ENCODE peak calls at places on chromosomes 3 and 15, in five cellular contexts. One of them, this sample, is unnamed. For H3K9me3, the result is how much of the 10 kb centered on the place peaks cover.

GRCh38 chr15:53962646-53963561 is 15.3 kb upstream of the UNC13C start:
- DNase-seq in IMR-90: no peak
- DNase-seq in neuronal stem cell: peak
- DNase-seq in mesenchymal stem cell: no peak
- DNase-seq in H1: peak
- DNase-seq in this sample: peak

GRCh38 chr3:174120997-174121396 is 723.5 kb downstream of the NLGN1 start:
- DNase-seq in IMR-90: no peak
- DNase-seq in neuronal stem cell: no peak
- DNase-seq in mesenchymal stem cell: no peak
- DNase-seq in H1: no peak
- DNase-seq in this sample: no peak

GRCh38 chr3:4494807-4495200 is 1.7 kb downstream of the ITPR1 start:
- DNase-seq in IMR-90: no peak
- DNase-seq in neuronal stem cell: no peak
- DNase-seq in mesenchymal stem cell: no peak
- DNase-seq in H1: no peak
- DNase-seq in this sample: no peak

GRCh38 chr15:23869391-23869790 is 182.3 kb upstream of the NDN start:
- DNase-seq in IMR-90: no peak
- DNase-seq in neuronal stem cell: peak
- DNase-seq in mesenchymal stem cell: peak
- DNase-seq in H1: peak
- DNase-seq in this sample: no peak

GRCh38 chr3:188734395-188734794 is 437.4 kb upstream of the TPRG1 start:
- DNase-seq in IMR-90: no peak
- DNase-seq in neuronal stem cell: no peak
- DNase-seq in mesenchymal stem cell: peak
- DNase-seq in H1: no peak
- DNase-seq in this sample: no peak

GRCh38 chr15:101531170-101531569 is 41.7 kb upstream of the PCSK6 start:
- DNase-seq in IMR-90: no peak
- DNase-seq in neuronal stem cell: no peak
- DNase-seq in mesenchymal stem cell: no peak
- DNase-seq in H1: peak
- DNase-seq in this sample: no peak

GRCh38 chr3:148077951-148078350 is 619.8 kb upstream of the AGTR1 start:
- DNase-seq in IMR-90: no peak
- DNase-seq in neuronal stem cell: no peak
- DNase-seq in mesenchymal stem cell: no peak
- DNase-seq in H1: no peak
- DNase-seq in this sample: no peak

GRCh38 chr3:10614160-10614559 is 108.8 kb upstream of the ATP2B2 start:
- DNase-seq in IMR-90: no peak
- DNase-seq in neuronal stem cell: no peak
- DNase-seq in mesenchymal stem cell: no peak
- DNase-seq in H1: no peak
- DNase-seq in this sample: no peak

GRCh38 chr15:45157974-45158373 is 28.2 kb downstream of the DUOX1 start:
- DNase-seq in IMR-90: peak
- DNase-seq in neuronal stem cell: peak
- DNase-seq in mesenchymal stem cell: peak
- DNase-seq in H1: no peak
- DNase-seq in this sample: peak

GRCh38 chr15:100096700-100097099 is 245.1 kb downstream of the ADAMTS17 start:
- DNase-seq in IMR-90: no peak
- DNase-seq in neuronal stem cell: no peak
- DNase-seq in mesenchymal stem cell: no peak
- DNase-seq in H1: no peak
- DNase-seq in this sample: no peak

GRCh38 chr3:187368251-187368733 is at the start of gene RTP4:
- DNase-seq in IMR-90: peak
- DNase-seq in neuronal stem cell: no peak
- DNase-seq in mesenchymal stem cell: peak
- DNase-seq in H1: no peak
- DNase-seq in this sample: peak

GRCh38 chr3:178669046-178669445 is 132.8 kb downstream of the KCNMB2 start:
- DNase-seq in IMR-90: no peak
- DNase-seq in neuronal stem cell: no peak
- DNase-seq in mesenchymal stem cell: peak
- DNase-seq in H1: no peak
- DNase-seq in this sample: no peak

GRCh38 chr15:43534897-43535296 is 17.5 kb downstream of the MAP1A start:
- DNase-seq in IMR-90: no peak
- DNase-seq in neuronal stem cell: no peak
- DNase-seq in mesenchymal stem cell: no peak
- DNase-seq in H1: no peak
- DNase-seq in this sample: no peak

GRCh38 chr15:67066041-67067021 is 929 bp downstream of the SMAD3 start:
- DNase-seq in IMR-90: peak
- DNase-seq in neuronal stem cell: peak
- DNase-seq in mesenchymal stem cell: no peak
- DNase-seq in H1: no peak
- DNase-seq in this sample: peak

GRCh38 chr3:153429821-153430220 is 267.8 kb downstream of the RAP2B start:
- DNase-seq in IMR-90: no peak
- DNase-seq in neuronal stem cell: no peak
- DNase-seq in mesenchymal stem cell: no peak
- DNase-seq in H1: no peak
- DNase-seq in this sample: no peak

GRCh38 chr3:120908030-120908802 is at the start of gene STXBP5L:
- DNase-seq in IMR-90: peak
- DNase-seq in neuronal stem cell: peak
- DNase-seq in mesenchymal stem cell: peak
- DNase-seq in H1: peak
- DNase-seq in this sample: peak

GRCh38 chr3:120907659-120908029 is 361 bp upstream of the STXBP5L start:
- DNase-seq in IMR-90: no peak
- DNase-seq in neuronal stem cell: no peak
- DNase-seq in mesenchymal stem cell: no peak
- DNase-seq in H1: no peak
- DNase-seq in this sample: no peak

GRCh38 chr3:120909602-120909878 is 1.5 kb downstream of the STXBP5L start:
- DNase-seq in IMR-90: no peak
- DNase-seq in neuronal stem cell: no peak
- DNase-seq in mesenchymal stem cell: no peak
- DNase-seq in H1: peak
- DNase-seq in this sample: no peak

DNA sequence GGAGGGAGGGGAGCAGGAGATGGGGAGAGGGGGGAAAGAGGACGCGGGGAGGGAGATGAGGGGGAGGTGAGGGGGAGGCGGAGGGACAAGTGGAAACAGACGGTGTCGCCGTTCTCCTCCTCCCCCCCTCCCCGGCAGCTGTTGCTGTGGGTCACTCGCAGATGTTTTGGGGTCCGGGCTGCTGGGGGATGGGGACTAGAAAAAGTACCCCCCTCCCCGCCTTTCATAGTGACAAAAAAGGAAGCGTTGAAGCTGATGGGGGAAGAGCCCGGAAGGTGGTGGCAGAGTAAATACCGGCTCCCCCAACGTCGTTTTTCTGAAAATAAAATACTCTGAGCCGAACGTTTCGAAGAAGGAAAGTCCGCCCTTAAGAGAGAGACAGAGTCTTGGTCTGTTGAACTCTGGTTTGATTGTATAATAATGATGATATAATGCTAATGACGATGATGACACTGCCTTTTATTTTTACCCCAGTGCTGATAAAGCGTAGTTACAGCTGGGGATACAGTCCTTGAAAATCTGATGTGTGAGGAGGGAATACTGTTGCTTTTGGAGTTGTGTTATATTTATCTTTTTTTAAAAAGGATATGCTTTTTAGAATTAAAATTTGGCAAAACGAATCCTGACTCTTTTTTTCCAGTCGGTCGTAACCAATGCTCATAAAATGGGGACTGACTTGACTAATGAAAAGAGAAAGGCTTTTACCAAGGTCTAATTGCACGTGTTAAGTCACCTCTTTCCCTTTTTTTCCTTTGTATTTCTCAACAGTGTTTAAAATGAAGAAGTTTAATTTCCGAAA is 997 bp downstream of the STXBP5L start:
- DNase-seq in IMR-90: no peak
- DNase-seq in neuronal stem cell: peak
- DNase-seq in mesenchymal stem cell: peak
- DNase-seq in H1: no peak
- DNase-seq in this sample: no peak
- H3K4me3 ChIP-seq in IMR-90: peak
- H3K4me3 ChIP-seq in neuronal stem cell: peak
- H3K4me3 ChIP-seq in mesenchymal stem cell: peak
- H3K4me3 ChIP-seq in H1: peak
- H3K4me3 ChIP-seq in this sample: peak

GRCh38 chr3:65948833-65949573 is 89.7 kb downstream of the MAGI1 start:
- DNase-seq in IMR-90: no peak
- DNase-seq in neuronal stem cell: no peak
- DNase-seq in mesenchymal stem cell: no peak
- DNase-seq in H1: no peak
- DNase-seq in this sample: no peak
- H2BK120ac ChIP-seq in IMR-90: no peak
- H2BK120ac ChIP-seq in neuronal stem cell: no peak
- H2BK120ac ChIP-seq in mesenchymal stem cell: no peak
- H2BK120ac ChIP-seq in H1: no peak
- H2BK120ac ChIP-seq in this sample: no peak

GRCh38 chr15:22267761-22268160 is 187.4 kb downstream of the OR4M2 start:
- DNase-seq in IMR-90: no peak
- DNase-seq in neuronal stem cell: no peak
- DNase-seq in mesenchymal stem cell: no peak
- DNase-seq in H1: no peak
- DNase-seq in this sample: no peak

GRCh38 chr15:22263738-22264137 is 183.4 kb downstream of the OR4M2 start:
- DNase-seq in IMR-90: no peak
- DNase-seq in neuronal stem cell: no peak
- DNase-seq in mesenchymal stem cell: no peak
- DNase-seq in H1: no peak
- DNase-seq in this sample: no peak

GRCh38 chr15:22262613-22263020 is 182.3 kb downstream of the OR4M2 start:
- DNase-seq in IMR-90: no peak
- DNase-seq in neuronal stem cell: no peak
- DNase-seq in mesenchymal stem cell: no peak
- DNase-seq in H1: no peak
- DNase-seq in this sample: peak

GRCh38 chr15:22265961-22266360 is 185.6 kb downstream of the OR4M2 start:
- DNase-seq in IMR-90: no peak
- DNase-seq in neuronal stem cell: no peak
- DNase-seq in mesenchymal stem cell: no peak
- DNase-seq in H1: no peak
- DNase-seq in this sample: no peak

DNA sequence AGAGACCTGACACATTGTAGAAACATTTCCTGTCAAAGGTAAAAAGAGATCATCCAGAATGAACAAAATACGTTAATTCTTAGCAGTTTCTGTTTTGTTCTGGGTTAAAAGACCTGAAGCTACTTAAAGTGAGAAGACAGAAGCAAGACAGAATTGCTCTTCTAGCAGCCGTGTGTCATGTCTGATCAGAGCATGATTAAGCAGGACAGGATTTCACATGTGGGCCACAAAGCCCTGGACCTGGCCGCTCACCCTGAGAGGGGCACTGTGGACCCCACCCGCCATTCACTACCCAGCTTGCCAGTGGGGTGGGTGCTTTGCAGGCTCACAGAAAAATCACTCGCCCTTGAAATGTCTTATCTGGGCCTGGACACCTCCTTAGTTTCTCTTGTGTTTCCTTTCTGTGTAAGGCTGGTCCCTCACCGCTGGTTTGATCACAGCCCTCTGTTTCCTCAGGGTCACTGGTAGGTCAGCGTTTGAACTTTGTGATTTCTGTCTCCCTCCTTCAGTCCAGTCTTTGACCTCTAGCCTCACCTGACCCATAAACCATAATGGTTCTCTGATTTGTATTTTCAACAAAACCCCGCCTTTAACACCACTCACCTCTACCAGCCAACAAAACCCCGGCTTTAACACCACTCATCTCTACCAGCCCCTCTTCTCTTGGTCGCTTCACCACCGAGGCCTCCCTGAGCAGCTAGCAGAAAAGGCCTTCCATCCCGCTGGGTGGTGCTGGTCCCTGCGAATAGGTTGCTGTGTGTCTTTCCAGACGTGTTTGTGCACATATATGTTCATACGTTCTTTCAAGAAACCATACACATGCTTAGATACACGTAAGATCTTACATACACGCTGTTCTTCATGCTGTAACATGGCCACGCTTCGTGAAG is 185.0 kb downstream of the OR4M2 start:
- DNase-seq in IMR-90: no peak
- DNase-seq in neuronal stem cell: no peak
- DNase-seq in mesenchymal stem cell: no peak
- DNase-seq in H1: no peak
- DNase-seq in this sample: no peak
- H3K9me3 ChIP-seq in IMR-90: under half
- H3K9me3 ChIP-seq in neuronal stem cell: under half
- H3K9me3 ChIP-seq in mesenchymal stem cell: under half
- H3K9me3 ChIP-seq in H1: under half
- H3K9me3 ChIP-seq in this sample: under half

GRCh38 chr3:13073976-13074375 is 747 bp upstream of the IQSEC1 start:
- DNase-seq in IMR-90: no peak
- DNase-seq in neuronal stem cell: no peak
- DNase-seq in mesenchymal stem cell: no peak
- DNase-seq in H1: no peak
- DNase-seq in this sample: no peak

GRCh38 chr3:13071695-13072094 is 1.5 kb downstream of the IQSEC1 start:
- DNase-seq in IMR-90: no peak
- DNase-seq in neuronal stem cell: no peak
- DNase-seq in mesenchymal stem cell: no peak
- DNase-seq in H1: no peak
- DNase-seq in this sample: no peak

GRCh38 chr3:13075318-13075717 is 2.1 kb upstream of the IQSEC1 start:
- DNase-seq in IMR-90: no peak
- DNase-seq in neuronal stem cell: no peak
- DNase-seq in mesenchymal stem cell: no peak
- DNase-seq in H1: no peak
- DNase-seq in this sample: no peak

GRCh38 chr3:13072239-13073041 is 789 bp downstream of the IQSEC1 start:
- DNase-seq in IMR-90: peak
- DNase-seq in neuronal stem cell: no peak
- DNase-seq in mesenchymal stem cell: no peak
- DNase-seq in H1: peak
- DNase-seq in this sample: no peak

DNA sequence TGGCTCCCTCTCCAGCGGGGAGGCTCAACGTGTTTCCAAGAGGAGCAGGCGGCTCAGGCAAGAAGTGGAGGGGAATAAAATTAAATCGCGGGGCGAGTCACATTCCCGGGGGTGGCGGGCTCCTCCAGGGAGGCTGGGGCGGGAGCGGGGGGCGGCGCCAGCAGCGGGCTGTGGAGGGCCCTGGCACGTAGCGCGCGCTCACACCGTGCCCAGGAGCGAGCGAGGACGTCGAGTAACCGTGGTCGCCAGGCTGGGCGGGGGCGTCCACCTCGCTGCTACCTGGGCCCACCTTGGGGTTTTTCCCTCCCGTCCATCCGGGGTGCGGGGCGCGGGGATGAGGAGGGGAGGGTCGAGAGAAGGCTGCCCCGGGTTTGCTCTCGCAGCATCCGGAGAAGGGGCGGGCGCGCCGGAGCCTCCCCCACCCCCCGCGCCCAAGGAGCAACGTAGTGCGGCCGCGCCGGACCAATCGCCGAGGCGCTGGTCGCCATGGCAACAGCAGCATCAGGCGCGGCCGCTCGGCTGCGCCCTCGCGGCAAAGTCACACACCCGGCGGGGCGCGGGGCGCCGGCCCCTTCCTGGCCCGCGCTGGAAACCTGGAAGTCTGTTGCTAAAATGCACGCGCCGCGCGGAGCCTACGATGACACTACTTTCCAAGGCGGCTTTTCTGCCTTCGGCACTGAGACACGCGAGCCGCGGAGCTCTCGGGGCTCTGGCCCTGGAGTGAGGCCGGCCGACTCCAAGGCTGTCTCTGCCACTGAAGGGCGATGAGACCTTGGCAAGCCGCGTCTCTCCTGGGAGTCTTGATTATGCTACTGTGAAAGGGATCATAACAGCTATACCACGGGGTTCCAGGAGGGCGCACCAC is at the start of gene IQSEC1:
- DNase-seq in IMR-90: peak
- DNase-seq in neuronal stem cell: peak
- DNase-seq in mesenchymal stem cell: no peak
- DNase-seq in H1: peak
- DNase-seq in this sample: no peak
- H3K4me3 ChIP-seq in IMR-90: no peak
- H3K4me3 ChIP-seq in neuronal stem cell: peak
- H3K4me3 ChIP-seq in mesenchymal stem cell: no peak
- H3K4me3 ChIP-seq in H1: peak
- H3K4me3 ChIP-seq in this sample: no peak